ENCODE peak calls at places on chromosome 22, in nine cellular contexts. One of them, this sample, is unnamed.

GRCh38 chr22:31080164-31080847 is 812 bp upstream of the SMTN start:
- DNase-seq in mucosa of gallbladder: no peak
- DNase-seq in A549: no peak
- DNase-seq in SIG-M5: no peak
- DNase-seq in nucleus accumbens: no peak
- DNase-seq in foreskin keratinocyte: no peak
- DNase-seq in uterus: no peak
- DNase-seq in neuronal stem cell: no peak
- DNase-seq in psoas muscle: no peak
- DNase-seq in this sample: no peak

GRCh38 chr22:32354360-32355351 is 3.0 kb upstream of the RFPL3 start:
- DNase-seq in mucosa of gallbladder: no peak
- DNase-seq in A549: no peak
- DNase-seq in SIG-M5: no peak
- DNase-seq in nucleus accumbens: no peak
- DNase-seq in foreskin keratinocyte: peak
- DNase-seq in uterus: no peak
- DNase-seq in neuronal stem cell: no peak
- DNase-seq in psoas muscle: no peak
- DNase-seq in this sample: no peak

GRCh38 chr22:46421272-46421671 is 85.8 kb downstream of the TRMU start:
- DNase-seq in mucosa of gallbladder: no peak
- DNase-seq in A549: no peak
- DNase-seq in SIG-M5: no peak
- DNase-seq in nucleus accumbens: no peak
- DNase-seq in foreskin keratinocyte: no peak
- DNase-seq in uterus: no peak
- DNase-seq in neuronal stem cell: no peak
- DNase-seq in psoas muscle: no peak
- DNase-seq in this sample: no peak

GRCh38 chr22:17095538-17095937 is 10.7 kb downstream of the IL17RA start:
- DNase-seq in mucosa of gallbladder: no peak
- DNase-seq in A549: no peak
- DNase-seq in SIG-M5: no peak
- DNase-seq in nucleus accumbens: no peak
- DNase-seq in foreskin keratinocyte: no peak
- DNase-seq in uterus: no peak
- DNase-seq in neuronal stem cell: no peak
- DNase-seq in psoas muscle: no peak
- DNase-seq in this sample: peak

GRCh38 chr22:41340357-41340756 is 39.0 kb downstream of the ZC3H7B start:
- DNase-seq in mucosa of gallbladder: no peak
- DNase-seq in A549: no peak
- DNase-seq in SIG-M5: no peak
- DNase-seq in nucleus accumbens: no peak
- DNase-seq in foreskin keratinocyte: no peak
- DNase-seq in uterus: no peak
- DNase-seq in neuronal stem cell: no peak
- DNase-seq in psoas muscle: no peak
- DNase-seq in this sample: no peak

GRCh38 chr22:46866591-46866990 is 104.1 kb downstream of the TBC1D22A start:
- DNase-seq in mucosa of gallbladder: no peak
- DNase-seq in A549: no peak
- DNase-seq in SIG-M5: no peak
- DNase-seq in nucleus accumbens: no peak
- DNase-seq in foreskin keratinocyte: peak
- DNase-seq in uterus: no peak
- DNase-seq in neuronal stem cell: no peak
- DNase-seq in psoas muscle: no peak
- DNase-seq in this sample: no peak

GRCh38 chr22:29011200-29011867 is 50.3 kb downstream of the C22orf31 start:
- DNase-seq in mucosa of gallbladder: peak
- DNase-seq in A549: no peak
- DNase-seq in SIG-M5: no peak
- DNase-seq in nucleus accumbens: peak
- DNase-seq in foreskin keratinocyte: no peak
- DNase-seq in uterus: no peak
- DNase-seq in neuronal stem cell: peak
- DNase-seq in psoas muscle: no peak
- DNase-seq in this sample: no peak

GRCh38 chr22:29838599-29838956 is 504 bp upstream of the ASCC2 start:
- DNase-seq in mucosa of gallbladder: no peak
- DNase-seq in A549: no peak
- DNase-seq in SIG-M5: no peak
- DNase-seq in nucleus accumbens: no peak
- DNase-seq in foreskin keratinocyte: no peak
- DNase-seq in uterus: no peak
- DNase-seq in neuronal stem cell: no peak
- DNase-seq in psoas muscle: no peak
- DNase-seq in this sample: no peak

GRCh38 chr22:20319041-20319744 is 667 bp downstream of the DGCR6L start:
- DNase-seq in mucosa of gallbladder: no peak
- DNase-seq in A549: no peak
- DNase-seq in SIG-M5: no peak
- DNase-seq in nucleus accumbens: no peak
- DNase-seq in foreskin keratinocyte: peak
- DNase-seq in uterus: peak
- DNase-seq in neuronal stem cell: no peak
- DNase-seq in psoas muscle: no peak
- DNase-seq in this sample: no peak

GRCh38 chr22:36701166-36701713 is 2.3 kb downstream of the CACNG2 start:
- DNase-seq in mucosa of gallbladder: no peak
- DNase-seq in A549: no peak
- DNase-seq in SIG-M5: no peak
- DNase-seq in nucleus accumbens: no peak
- DNase-seq in foreskin keratinocyte: no peak
- DNase-seq in uterus: no peak
- DNase-seq in neuronal stem cell: no peak
- DNase-seq in psoas muscle: no peak
- DNase-seq in this sample: no peak

GRCh38 chr22:36606114-36606513 is 77.1 kb upstream of the EIF3D start:
- DNase-seq in mucosa of gallbladder: no peak
- DNase-seq in A549: no peak
- DNase-seq in SIG-M5: no peak
- DNase-seq in nucleus accumbens: no peak
- DNase-seq in foreskin keratinocyte: no peak
- DNase-seq in uterus: no peak
- DNase-seq in neuronal stem cell: no peak
- DNase-seq in psoas muscle: no peak
- DNase-seq in this sample: no peak

GRCh38 chr22:47600281-47600680 is 837.8 kb downstream of the TBC1D22A start:
- DNase-seq in mucosa of gallbladder: no peak
- DNase-seq in A549: no peak
- DNase-seq in SIG-M5: no peak
- DNase-seq in nucleus accumbens: no peak
- DNase-seq in foreskin keratinocyte: no peak
- DNase-seq in uterus: no peak
- DNase-seq in neuronal stem cell: no peak
- DNase-seq in psoas muscle: no peak
- DNase-seq in this sample: no peak

GRCh38 chr22:49328076-49328475 is 499.6 kb downstream of the BRD1 start:
- DNase-seq in mucosa of gallbladder: peak
- DNase-seq in A549: no peak
- DNase-seq in SIG-M5: no peak
- DNase-seq in nucleus accumbens: no peak
- DNase-seq in foreskin keratinocyte: no peak
- DNase-seq in uterus: no peak
- DNase-seq in neuronal stem cell: no peak
- DNase-seq in psoas muscle: no peak
- DNase-seq in this sample: no peak

GRCh38 chr22:44677299-44678244 is 24.4 kb upstream of the PRR5 start:
- DNase-seq in mucosa of gallbladder: no peak
- DNase-seq in A549: no peak
- DNase-seq in SIG-M5: no peak
- DNase-seq in nucleus accumbens: no peak
- DNase-seq in foreskin keratinocyte: no peak
- DNase-seq in uterus: no peak
- DNase-seq in neuronal stem cell: no peak
- DNase-seq in psoas muscle: peak
- DNase-seq in this sample: no peak

GRCh38 chr22:48918585-48919186 is 909.0 kb downstream of the BRD1 start:
- DNase-seq in mucosa of gallbladder: no peak
- DNase-seq in A549: no peak
- DNase-seq in SIG-M5: no peak
- DNase-seq in nucleus accumbens: no peak
- DNase-seq in foreskin keratinocyte: no peak
- DNase-seq in uterus: no peak
- DNase-seq in neuronal stem cell: no peak
- DNase-seq in psoas muscle: no peak
- DNase-seq in this sample: no peak

GRCh38 chr22:32752868-32753520 is 48.5 kb upstream of the TIMP3 start:
- DNase-seq in mucosa of gallbladder: no peak
- DNase-seq in A549: no peak
- DNase-seq in SIG-M5: no peak
- DNase-seq in nucleus accumbens: no peak
- DNase-seq in foreskin keratinocyte: no peak
- DNase-seq in uterus: peak
- DNase-seq in neuronal stem cell: no peak
- DNase-seq in psoas muscle: peak
- DNase-seq in this sample: no peak

GRCh38 chr22:50250555-50251471 is at the start of gene HDAC10:
- DNase-seq in mucosa of gallbladder: peak
- DNase-seq in A549: no peak
- DNase-seq in SIG-M5: no peak
- DNase-seq in nucleus accumbens: no peak
- DNase-seq in foreskin keratinocyte: peak
- DNase-seq in uterus: peak
- DNase-seq in neuronal stem cell: peak
- DNase-seq in psoas muscle: peak
- DNase-seq in this sample: peak

GRCh38 chr22:39221999-39222686 is 22.6 kb downstream of the PDGFB start:
- DNase-seq in mucosa of gallbladder: no peak
- DNase-seq in A549: no peak
- DNase-seq in SIG-M5: no peak
- DNase-seq in nucleus accumbens: no peak
- DNase-seq in foreskin keratinocyte: no peak
- DNase-seq in uterus: no peak
- DNase-seq in neuronal stem cell: no peak
- DNase-seq in psoas muscle: no peak
- DNase-seq in this sample: no peak

GRCh38 chr22:29105468-29105867 is 32.6 kb downstream of the KREMEN1 start:
- DNase-seq in mucosa of gallbladder: no peak
- DNase-seq in A549: no peak
- DNase-seq in SIG-M5: no peak
- DNase-seq in nucleus accumbens: no peak
- DNase-seq in foreskin keratinocyte: no peak
- DNase-seq in uterus: no peak
- DNase-seq in neuronal stem cell: no peak
- DNase-seq in psoas muscle: no peak
- DNase-seq in this sample: no peak

GRCh38 chr22:23216331-23217170 is 36.2 kb downstream of the BCR start:
- DNase-seq in mucosa of gallbladder: no peak
- DNase-seq in A549: no peak
- DNase-seq in SIG-M5: no peak
- DNase-seq in nucleus accumbens: no peak
- DNase-seq in foreskin keratinocyte: no peak
- DNase-seq in uterus: no peak
- DNase-seq in neuronal stem cell: no peak
- DNase-seq in psoas muscle: no peak
- DNase-seq in this sample: no peak

GRCh38 chr22:22037740-22038139 is 55.2 kb upstream of the TOP3B start:
- DNase-seq in mucosa of gallbladder: no peak
- DNase-seq in A549: no peak
- DNase-seq in SIG-M5: no peak
- DNase-seq in nucleus accumbens: no peak
- DNase-seq in foreskin keratinocyte: no peak
- DNase-seq in uterus: no peak
- DNase-seq in neuronal stem cell: peak
- DNase-seq in psoas muscle: no peak
- DNase-seq in this sample: no peak

GRCh38 chr22:49208768-49209252 is 618.9 kb downstream of the BRD1 start:
- DNase-seq in mucosa of gallbladder: no peak
- DNase-seq in A549: no peak
- DNase-seq in SIG-M5: no peak
- DNase-seq in nucleus accumbens: no peak
- DNase-seq in foreskin keratinocyte: no peak
- DNase-seq in uterus: peak
- DNase-seq in neuronal stem cell: peak
- DNase-seq in psoas muscle: no peak
- DNase-seq in this sample: no peak

GRCh38 chr22:46865052-46865434 is 102.6 kb downstream of the TBC1D22A start:
- DNase-seq in mucosa of gallbladder: no peak
- DNase-seq in A549: no peak
- DNase-seq in SIG-M5: no peak
- DNase-seq in nucleus accumbens: no peak
- DNase-seq in foreskin keratinocyte: no peak
- DNase-seq in uterus: no peak
- DNase-seq in neuronal stem cell: no peak
- DNase-seq in psoas muscle: no peak
- DNase-seq in this sample: no peak

GRCh38 chr22:27748355-27749168 is 53.0 kb downstream of the MN1 start:
- DNase-seq in mucosa of gallbladder: peak
- DNase-seq in A549: no peak
- DNase-seq in SIG-M5: no peak
- DNase-seq in nucleus accumbens: no peak
- DNase-seq in foreskin keratinocyte: peak
- DNase-seq in uterus: peak
- DNase-seq in neuronal stem cell: peak
- DNase-seq in psoas muscle: no peak
- DNase-seq in this sample: no peak

GRCh38 chr22:38609371-38609770 is 39.4 kb upstream of the DMC1 start:
- DNase-seq in mucosa of gallbladder: no peak
- DNase-seq in A549: no peak
- DNase-seq in SIG-M5: no peak
- DNase-seq in nucleus accumbens: no peak
- DNase-seq in foreskin keratinocyte: no peak
- DNase-seq in uterus: no peak
- DNase-seq in neuronal stem cell: no peak
- DNase-seq in psoas muscle: no peak
- DNase-seq in this sample: no peak

GRCh38 chr22:27919943-27920755 is 1.1 kb upstream of the PITPNB start:
- DNase-seq in mucosa of gallbladder: peak
- DNase-seq in A549: peak
- DNase-seq in SIG-M5: no peak
- DNase-seq in nucleus accumbens: no peak
- DNase-seq in foreskin keratinocyte: peak
- DNase-seq in uterus: peak
- DNase-seq in neuronal stem cell: peak
- DNase-seq in psoas muscle: peak
- DNase-seq in this sample: peak

GRCh38 chr22:50269573-50270301 is 443 bp downstream of the MAPK11 start:
- DNase-seq in mucosa of gallbladder: no peak
- DNase-seq in A549: no peak
- DNase-seq in SIG-M5: no peak
- DNase-seq in nucleus accumbens: peak
- DNase-seq in foreskin keratinocyte: no peak
- DNase-seq in uterus: peak
- DNase-seq in neuronal stem cell: no peak
- DNase-seq in psoas muscle: no peak
- DNase-seq in this sample: peak

GRCh38 chr22:35301370-35301874 is 1.7 kb downstream of the TOM1 start:
- DNase-seq in mucosa of gallbladder: peak
- DNase-seq in A549: peak
- DNase-seq in SIG-M5: peak
- DNase-seq in nucleus accumbens: no peak
- DNase-seq in foreskin keratinocyte: no peak
- DNase-seq in uterus: peak
- DNase-seq in neuronal stem cell: no peak
- DNase-seq in psoas muscle: peak
- DNase-seq in this sample: no peak

GRCh38 chr22:19879248-19879575 is 24.5 kb upstream of the GNB1L start:
- DNase-seq in mucosa of gallbladder: no peak
- DNase-seq in A549: no peak
- DNase-seq in SIG-M5: no peak
- DNase-seq in nucleus accumbens: no peak
- DNase-seq in foreskin keratinocyte: no peak
- DNase-seq in uterus: no peak
- DNase-seq in neuronal stem cell: no peak
- DNase-seq in psoas muscle: no peak
- DNase-seq in this sample: no peak

GRCh38 chr22:46074771-46075551 is 75.4 kb upstream of the PPARA start:
- DNase-seq in mucosa of gallbladder: no peak
- DNase-seq in A549: no peak
- DNase-seq in SIG-M5: no peak
- DNase-seq in nucleus accumbens: no peak
- DNase-seq in foreskin keratinocyte: peak
- DNase-seq in uterus: peak
- DNase-seq in neuronal stem cell: no peak
- DNase-seq in psoas muscle: peak
- DNase-seq in this sample: peak

GRCh38 chr22:25014896-25015755 is 62.6 kb downstream of the KIAA1671 start:
- DNase-seq in mucosa of gallbladder: no peak
- DNase-seq in A549: no peak
- DNase-seq in SIG-M5: no peak
- DNase-seq in nucleus accumbens: no peak
- DNase-seq in foreskin keratinocyte: no peak
- DNase-seq in uterus: no peak
- DNase-seq in neuronal stem cell: no peak
- DNase-seq in psoas muscle: no peak
- DNase-seq in this sample: peak